ENCODE peak calls at places on chromosomes 1 and 21, in five cellular contexts. G is GM13976, E is bronchial epithelial cell, T is RWPE1, V is cardiac fibroblast. N is an unnamed sample.
A peak's percentile ranks its signal among the peaks of the same experiment; 100 is the strongest.

GRCh38 chr1:66300986-66301451 is 232.9 kb upstream of the SGIP1 start:
- DNase-seq in T (peak; percentile 12), V (peak; percentile 74), G (no peak), E (no peak), N (peak; percentile 10)

GRCh38 chr1:93730621-93731020 is 49.0 kb upstream of the BCAR3 start:
- DNase-seq in G (no peak), V (no peak), T (no peak), E (no peak), N (no peak)

GRCh38 chr1:109134423-109134822 is 20.5 kb downstream of the ELAPOR1 start:
- DNase-seq in V (no peak), G (no peak), T (no peak), E (no peak), N (peak; percentile 44)

GRCh38 chr21:16563795-16564194 is 834.0 kb downstream of the USP25 start:
- DNase-seq in T (peak; percentile 28), V (peak; percentile 58), E (no peak), G (no peak), N (no peak)

GRCh38 chr21:31659286-31660133 is at the start of gene SOD1:
- DNase-seq in T (peak; percentile 94), V (peak; percentile 95), G (peak; percentile 98), E (peak; percentile 74), N (peak; percentile 98)

GRCh38 chr1:171801395-171801990 is 20.0 kb downstream of the METTL13 start:
- DNase-seq in V (peak; percentile 64), G (peak; percentile 50), T (peak; percentile 54), E (peak; percentile 48), N (no peak)

GRCh38 chr1:15115542-15116330 is 37.8 kb upstream of the TMEM51 start:
- DNase-seq in T (no peak), G (no peak), E (no peak), V (no peak), N (no peak)

GRCh38 chr1:193927550-193927949 is 741.1 kb upstream of the B3GALT2 start:
- DNase-seq in T (no peak), E (no peak), G (no peak), V (no peak), N (no peak)

GRCh38 chr1:160522136-160522535 is 919 bp downstream of the SLAMF6 start:
- DNase-seq in T (no peak), V (no peak), G (no peak), E (no peak), N (no peak)

GRCh38 chr1:228340686-228341449 is 65.8 kb downstream of the TRIM11 start:
- DNase-seq in E (no peak), T (no peak), G (no peak), V (peak; percentile 21), N (no peak)
- TF ChIP-seq CTCF in E (no peak), T (peak; percentile 23), G (peak; percentile 3), V (peak; percentile 8), N (peak; percentile 37)

GRCh38 chr1:235328271-235329138 is at the start of gene GGPS1:
- DNase-seq in G (peak; percentile 92), T (peak; percentile 96), E (peak; percentile 99), V (peak; percentile 100), N (peak; percentile 93)
- TF ChIP-seq CTCF in G (no peak), T (no peak), E (no peak), V (no peak), N (no peak)

DNA sequence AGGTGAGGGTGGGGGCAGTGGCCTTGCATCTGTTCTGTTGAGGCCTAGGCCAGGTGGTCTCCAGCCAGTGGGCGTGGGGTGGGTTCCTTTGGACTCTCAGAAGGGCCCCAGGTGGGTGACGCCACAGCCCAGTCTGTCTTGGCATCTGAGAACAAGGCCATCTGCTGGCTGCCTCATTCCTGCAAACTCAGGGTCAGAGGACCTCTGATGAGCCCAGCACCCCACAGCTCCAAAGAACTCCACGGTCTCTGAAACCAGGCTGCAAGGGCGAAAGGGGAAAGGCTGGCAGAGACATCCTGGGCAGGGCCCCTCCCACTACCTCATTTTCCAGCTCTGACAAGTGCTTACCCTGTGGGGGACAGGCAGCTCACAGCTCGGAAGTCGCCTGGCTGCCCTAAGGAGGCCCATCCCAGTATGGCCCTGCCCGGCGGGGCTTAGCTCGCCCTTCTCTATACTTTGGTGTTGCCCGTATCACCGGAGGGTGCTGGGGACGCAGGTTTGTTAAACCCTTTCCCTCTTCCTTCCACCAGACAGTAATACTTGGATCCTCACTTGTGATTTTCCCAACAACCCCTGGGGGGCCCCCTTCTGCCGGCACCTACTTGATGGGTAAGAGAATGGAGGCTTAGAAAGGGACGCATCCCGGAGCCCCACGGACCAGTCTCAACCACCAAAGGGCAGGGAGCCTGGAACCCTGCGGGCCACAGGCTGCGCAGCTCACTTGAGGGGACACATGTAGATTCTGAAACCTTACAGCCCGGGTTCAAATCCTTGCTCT is 10.9 kb upstream of the EDN2 start:
- DNase-seq in G (no peak), T (no peak), V (peak; percentile 38), E (no peak), N (no peak)
- TF ChIP-seq CTCF in G (peak; percentile 25), T (no peak), V (peak; percentile 20), E (peak; percentile 46), N (peak; percentile 31)

GRCh38 chr1:185734929-185735666 is 907 bp downstream of the HMCN1 start:
- DNase-seq in V (peak; percentile 38), E (peak; percentile 34), G (no peak), T (no peak), N (no peak)

GRCh38 chr1:185731446-185731845 is 2.7 kb upstream of the HMCN1 start:
- DNase-seq in E (no peak), V (no peak), G (no peak), T (no peak), N (no peak)

GRCh38 chr1:185732941-185733340 is 1.2 kb upstream of the HMCN1 start:
- DNase-seq in G (no peak), V (no peak), E (no peak), T (no peak), N (no peak)

GRCh38 chr1:185733818-185734709 is at the start of gene HMCN1:
- DNase-seq in G (peak; percentile 26), E (peak; percentile 31), V (peak; percentile 82), T (peak; percentile 24), N (no peak)

DNA sequence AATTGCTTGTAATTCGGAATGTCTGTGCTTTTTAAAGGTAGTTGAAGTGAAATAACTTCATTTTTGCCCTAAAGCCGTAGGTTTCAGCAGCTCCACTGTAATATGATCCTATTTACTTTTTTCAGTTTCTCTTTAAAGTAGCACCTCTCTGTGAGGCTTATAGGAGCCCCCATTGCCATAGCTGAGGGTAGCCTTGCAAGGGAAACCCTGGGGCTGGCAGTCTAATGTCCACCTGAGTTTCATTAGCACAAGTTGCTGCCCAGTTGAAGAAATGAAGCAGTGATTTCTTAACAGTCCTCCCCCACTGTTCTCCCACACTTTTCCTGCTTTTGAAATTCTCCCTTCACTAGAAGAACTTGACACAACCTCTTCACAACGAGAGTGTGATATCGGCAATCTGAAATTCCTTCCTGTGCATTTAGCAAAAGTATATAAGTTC is 1.5 kb downstream of the HMCN1 start:
- DNase-seq in T (no peak), E (peak; percentile 14), G (no peak), V (peak; percentile 29), N (no peak)
- TF ChIP-seq CTCF in T (no peak), E (no peak), G (no peak), V (no peak), N (no peak)

GRCh38 chr1:220905650-220906560 is 26.7 kb downstream of the HLX start:
- DNase-seq in T (no peak), G (no peak), V (no peak), E (peak; percentile 22), N (no peak)

GRCh38 chr1:220910021-220910420 is 30.8 kb downstream of the HLX start:
- DNase-seq in T (no peak), V (no peak), E (no peak), G (no peak), N (no peak)

GRCh38 chr1:220904861-220905260 is 25.6 kb downstream of the HLX start:
- DNase-seq in T (no peak), E (no peak), V (no peak), G (no peak), N (no peak)

GRCh38 chr1:220906561-220907334 is 27.5 kb downstream of the HLX start:
- DNase-seq in T (peak; percentile 76), G (no peak), V (no peak), E (peak; percentile 56), N (no peak)

DNA sequence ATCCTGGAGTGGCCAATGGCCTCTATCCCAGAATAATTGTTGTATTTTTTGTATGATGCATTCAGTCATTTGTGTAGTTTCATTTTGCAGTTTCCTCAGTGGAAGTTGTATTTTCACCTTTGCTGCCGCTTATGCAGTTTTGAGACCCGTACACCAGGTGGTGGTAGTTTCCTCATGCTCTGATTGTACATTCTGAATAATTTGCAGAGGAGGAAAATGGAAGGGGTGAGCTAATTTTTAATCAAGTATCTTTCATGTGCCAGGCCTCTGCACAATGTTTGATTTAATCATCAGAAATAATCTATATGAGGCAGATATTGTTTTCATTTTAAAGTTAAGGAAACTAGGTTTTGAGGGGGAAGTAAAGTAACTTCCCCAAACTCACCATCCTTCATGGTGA is 29.5 kb downstream of the HLX start:
- DNase-seq in G (peak; percentile 14), V (peak; percentile 57), T (no peak), E (no peak), N (peak; percentile 15)
- TF ChIP-seq CTCF in G (peak; percentile 44), V (peak; percentile 61), T (no peak), E (peak; percentile 17), N (peak; percentile 58)

GRCh38 chr1:38529337-38529860 is 330.2 kb downstream of the RRAGC start:
- DNase-seq in G (no peak), V (no peak), T (no peak), E (no peak), N (no peak)

GRCh38 chr1:38529946-38530345 is 329.6 kb downstream of the RRAGC start:
- DNase-seq in E (no peak), G (no peak), T (no peak), V (no peak), N (no peak)

GRCh38 chr1:38530957-38531356 is 328.6 kb downstream of the RRAGC start:
- DNase-seq in V (no peak), E (no peak), G (no peak), T (no peak), N (no peak)

GRCh38 chr1:38527373-38527966 is 332.1 kb downstream of the RRAGC start:
- DNase-seq in E (peak; percentile 41), T (peak; percentile 55), V (no peak), G (peak; percentile 82), N (peak; percentile 77)

GRCh38 chr1:38528600-38528999 is 331.0 kb downstream of the RRAGC start:
- DNase-seq in V (no peak), G (no peak), T (no peak), E (no peak), N (no peak)
- TF ChIP-seq CTCF in V (no peak), G (no peak), T (no peak), E (no peak), N (no peak)

DNA sequence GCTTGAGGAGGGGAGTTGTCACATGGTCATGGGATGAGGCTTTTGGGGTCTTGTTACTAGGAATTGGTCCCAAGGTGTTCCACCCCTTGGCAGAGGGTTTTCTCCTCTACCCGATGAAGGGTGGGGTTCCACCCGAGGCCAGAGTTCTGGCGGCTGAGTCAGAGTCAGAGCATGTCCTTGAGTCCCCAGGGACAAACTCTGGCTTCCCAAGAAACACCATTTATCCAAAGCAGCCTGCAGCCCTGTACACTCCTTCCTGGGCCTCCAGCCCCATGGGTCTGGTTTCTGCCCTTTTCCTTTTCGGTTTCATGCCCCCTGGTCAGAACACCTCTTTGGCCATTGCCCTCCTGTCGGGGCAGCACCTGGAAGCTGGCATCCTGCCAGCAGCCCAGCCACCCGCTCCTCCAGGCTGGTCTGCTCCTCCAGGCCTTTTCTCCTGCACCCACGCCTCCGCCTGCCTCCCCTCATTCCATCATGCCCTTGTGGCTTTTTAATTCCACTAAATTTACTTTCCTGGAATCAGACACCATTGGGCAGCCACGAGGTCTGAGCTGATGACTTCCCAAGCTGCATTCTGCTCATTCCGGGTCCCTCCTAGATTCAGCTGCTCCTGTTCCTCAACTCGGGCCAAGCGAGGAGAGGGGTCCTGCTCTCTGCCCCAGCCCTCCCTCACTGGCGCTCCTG is 301.7 kb upstream of the VAMP3 start:
- DNase-seq in G (no peak), T (peak; percentile 27), E (peak; percentile 35), V (peak; percentile 29), N (no peak)
- TF ChIP-seq CTCF in G (no peak), T (no peak), E (no peak), V (no peak), N (no peak)